ENCODE peak calls at places on chromosome 1, in six cellular contexts. One of them, this sample, is unnamed.

GRCh38 chr1:241972703-241973375 is 15.3 kb downstream of the BECN2 start:
- DNase-seq in stimulated activated CD8-positive, alpha-beta memory T cell treated with anti-CD3 and anti-CD28 coated beads, Interleukin-7, amount 100 ng/mL, for 1 hour: no peak
- DNase-seq in GM23248: peak; percentile 45
- DNase-seq in HCEC 1CT: peak; percentile 46
- DNase-seq in skeletal muscle cell: no peak
- DNase-seq in MG63: peak; percentile 44
- DNase-seq in this sample: peak; percentile 11

GRCh38 chr1:31984419-31985347 is 29.0 kb upstream of the KHDRBS1 start:
- DNase-seq in stimulated activated CD8-positive, alpha-beta memory T cell treated with anti-CD3 and anti-CD28 coated beads, Interleukin-7, amount 100 ng/mL, for 1 hour: no peak
- DNase-seq in GM23248: peak; percentile 78
- DNase-seq in HCEC 1CT: peak; percentile 22
- DNase-seq in skeletal muscle cell: no peak
- DNase-seq in MG63: peak; percentile 56
- DNase-seq in this sample: peak; percentile 53

GRCh38 chr1:34929853-34930701 is 627 bp upstream of the DLGAP3 start:
- DNase-seq in stimulated activated CD8-positive, alpha-beta memory T cell treated with anti-CD3 and anti-CD28 coated beads, Interleukin-7, amount 100 ng/mL, for 1 hour: no peak
- DNase-seq in GM23248: no peak
- DNase-seq in HCEC 1CT: no peak
- DNase-seq in skeletal muscle cell: no peak
- DNase-seq in MG63: no peak
- DNase-seq in this sample: no peak

GRCh38 chr1:191618202-191618601 is 540.1 kb upstream of the RGS18 start:
- DNase-seq in stimulated activated CD8-positive, alpha-beta memory T cell treated with anti-CD3 and anti-CD28 coated beads, Interleukin-7, amount 100 ng/mL, for 1 hour: no peak
- DNase-seq in GM23248: no peak
- DNase-seq in HCEC 1CT: no peak
- DNase-seq in skeletal muscle cell: no peak
- DNase-seq in MG63: no peak
- DNase-seq in this sample: no peak

GRCh38 chr1:215637041-215637573 is 70.0 kb downstream of the KCTD3 start:
- DNase-seq in stimulated activated CD8-positive, alpha-beta memory T cell treated with anti-CD3 and anti-CD28 coated beads, Interleukin-7, amount 100 ng/mL, for 1 hour: no peak
- DNase-seq in GM23248: peak; percentile 80
- DNase-seq in HCEC 1CT: no peak
- DNase-seq in skeletal muscle cell: peak; percentile 80
- DNase-seq in MG63: peak; percentile 92
- DNase-seq in this sample: peak; percentile 85

GRCh38 chr1:186482661-186483255 is 21.8 kb upstream of the PDC start:
- DNase-seq in stimulated activated CD8-positive, alpha-beta memory T cell treated with anti-CD3 and anti-CD28 coated beads, Interleukin-7, amount 100 ng/mL, for 1 hour: no peak
- DNase-seq in GM23248: peak; percentile 80
- DNase-seq in HCEC 1CT: peak; percentile 59
- DNase-seq in skeletal muscle cell: peak; percentile 22
- DNase-seq in MG63: peak; percentile 57
- DNase-seq in this sample: peak; percentile 79

GRCh38 chr1:205680073-205680851 is at the start of gene SLC45A3:
- DNase-seq in stimulated activated CD8-positive, alpha-beta memory T cell treated with anti-CD3 and anti-CD28 coated beads, Interleukin-7, amount 100 ng/mL, for 1 hour: no peak
- DNase-seq in GM23248: peak; percentile 67
- DNase-seq in HCEC 1CT: no peak
- DNase-seq in skeletal muscle cell: no peak
- DNase-seq in MG63: peak; percentile 26
- DNase-seq in this sample: no peak

GRCh38 chr1:96632045-96632664 is 89.4 kb upstream of the PTBP2 start:
- DNase-seq in stimulated activated CD8-positive, alpha-beta memory T cell treated with anti-CD3 and anti-CD28 coated beads, Interleukin-7, amount 100 ng/mL, for 1 hour: no peak
- DNase-seq in GM23248: no peak
- DNase-seq in HCEC 1CT: no peak
- DNase-seq in skeletal muscle cell: no peak
- DNase-seq in MG63: no peak
- DNase-seq in this sample: no peak

This sample was measured in fibroblast of mammary gland.